ENCODE peak calls at places on chromosomes 13 and 19, in five cellular contexts. D, X, Y, T and Q are unnamed samples.

GRCh38 chr13:107842562-107843180 is 372.7 kb downstream of the LIG4 start:
- DNase-seq in D (no peak), X (no peak), Y (no peak), T (no peak), Q (no peak)

GRCh38 chr13:29993716-29994488 is 143.5 kb upstream of the UBL3 start:
- DNase-seq in D (no peak), X (no peak), Y (no peak), T (no peak), Q (peak; percentile 35)

GRCh38 chr13:84297246-84297645 is 415.0 kb upstream of the SLITRK1 start:
- DNase-seq in D (no peak), X (no peak), Y (no peak), T (no peak), Q (no peak)

GRCh38 chr13:112931028-112931934 is 37.7 kb upstream of the MCF2L start:
- DNase-seq in D (no peak), X (peak; percentile 42), Y (no peak), T (no peak), Q (peak; percentile 78)

GRCh38 chr13:49256841-49257240 is 9.1 kb downstream of the CDADC1 start:
- DNase-seq in D (no peak), X (no peak), Y (no peak), T (no peak), Q (no peak)

GRCh38 chr19:41023193-41023592 is 32.1 kb downstream of the CYP2B6 start:
- DNase-seq in D (no peak), X (no peak), Y (no peak), T (no peak), Q (no peak)

GRCh38 chr19:17333611-17334413 is 843 bp downstream of the ANO8 start:
- DNase-seq in D (no peak), X (peak; percentile 72), Y (peak; percentile 75), T (peak; percentile 47), Q (peak; percentile 95)

GRCh38 chr13:65594255-65594654 is 1635.9 kb downstream of the PCDH9 start:
- DNase-seq in D (no peak), X (no peak), Y (no peak), T (no peak), Q (no peak)

GRCh38 chr19:36026091-36026876 is 6.4 kb downstream of the CLIP3 start:
- DNase-seq in D (no peak), X (no peak), Y (no peak), T (no peak), Q (no peak)

GRCh38 chr19:40419066-40419612 is 6.0 kb upstream of the PRX start:
- DNase-seq in D (no peak), X (no peak), Y (no peak), T (no peak), Q (no peak)

GRCh38 chr13:99392126-99392805 is 85.1 kb upstream of the GPR183 start:
- DNase-seq in D (no peak), X (no peak), Y (no peak), T (no peak), Q (no peak)

GRCh38 chr19:10102787-10103236 is 334 bp upstream of the ANGPTL6 start:
- DNase-seq in D (no peak), X (no peak), Y (no peak), T (no peak), Q (no peak)

GRCh38 chr19:53308339-53308811 is 25.2 kb upstream of the ZNF845 start:
- DNase-seq in D (peak; percentile 26), X (peak; percentile 49), Y (peak; percentile 28), T (no peak), Q (no peak)

GRCh38 chr13:82370306-82370705 is 1512.0 kb downstream of the SLITRK1 start:
- DNase-seq in D (no peak), X (no peak), Y (no peak), T (no peak), Q (no peak)

GRCh38 chr13:109816112-109816978 is 30.0 kb upstream of the IRS2 start:
- DNase-seq in D (no peak), X (no peak), Y (no peak), T (peak; percentile 83), Q (no peak)

GRCh38 chr13:20359335-20359734 is 127.2 kb upstream of the GJB6 start:
- DNase-seq in D (no peak), X (no peak), Y (no peak), T (no peak), Q (peak; percentile 59)

DNA sequence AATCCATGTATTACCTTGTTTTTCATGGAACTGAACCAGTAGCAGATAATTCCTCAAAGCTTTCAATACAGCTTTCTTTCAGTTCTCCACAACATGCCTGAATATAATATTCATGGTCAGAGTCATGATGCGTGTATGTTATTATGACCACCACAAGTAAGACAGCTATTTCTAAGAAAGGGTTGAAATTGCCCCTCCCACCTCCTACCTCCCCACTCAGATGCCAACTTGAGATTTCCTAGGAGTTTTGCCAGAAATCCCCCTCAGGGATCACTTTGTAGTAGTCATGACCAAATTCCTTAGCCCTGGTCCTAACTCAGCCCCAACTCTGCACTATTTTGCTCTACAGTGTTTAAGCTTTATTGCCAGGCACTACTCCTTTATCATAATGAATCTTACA is 69.9 kb upstream of the RAP2A start:
- DNase-seq in D (no peak), X (no peak), Y (no peak), T (no peak), Q (no peak)
- TF ChIP-seq POLR2A in D (no peak), X (no peak), Y (no peak), T (no peak), Q (no peak)

GRCh38 chr19:38451629-38452028 is 18.1 kb downstream of the RYR1 start:
- DNase-seq in D (no peak), X (no peak), Y (no peak), T (no peak), Q (no peak)

GRCh38 chr19:38452430-38453366 is 19.2 kb downstream of the RYR1 start:
- DNase-seq in D (no peak), X (peak; percentile 100), Y (no peak), T (no peak), Q (no peak)

GRCh38 chr19:38451036-38451435 is 17.5 kb downstream of the RYR1 start:
- DNase-seq in D (no peak), X (no peak), Y (no peak), T (no peak), Q (no peak)

GRCh38 chr19:38455031-38455430 is 21.5 kb downstream of the RYR1 start:
- DNase-seq in D (no peak), X (no peak), Y (no peak), T (no peak), Q (no peak)

DNA sequence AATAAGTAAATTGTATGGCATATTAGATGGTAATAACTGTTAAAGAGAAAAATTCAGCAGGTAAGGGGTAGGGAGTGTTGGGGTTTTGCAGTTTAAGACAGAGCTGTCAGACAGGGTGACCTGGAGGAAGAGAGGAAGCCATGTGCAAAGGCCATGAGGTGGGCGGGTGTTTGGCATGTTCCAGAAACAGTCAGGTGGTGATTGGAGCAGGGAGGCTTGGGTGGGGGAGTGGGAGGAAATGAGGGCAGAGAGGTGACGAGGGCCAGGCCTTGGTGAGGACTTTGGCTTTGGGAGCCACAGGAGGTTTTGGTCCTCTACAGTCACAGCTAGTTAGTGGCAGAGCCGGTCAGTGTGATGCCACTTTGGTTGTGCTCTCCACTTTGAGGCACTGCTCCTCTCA is 20.1 kb downstream of the RYR1 start:
- DNase-seq in D (no peak), X (no peak), Y (no peak), T (no peak), Q (no peak)
- TF ChIP-seq POLR2A in D (no peak), X (no peak), Y (no peak), T (no peak), Q (no peak)

GRCh38 chr19:49875177-49875576 is 2.0 kb downstream of the AKT1S1 start:
- DNase-seq in D (no peak), X (no peak), Y (no peak), T (no peak), Q (no peak)

GRCh38 chr19:49876422-49877019 is 634 bp downstream of the AKT1S1 start:
- DNase-seq in D (peak; percentile 98), X (peak; percentile 73), Y (peak; percentile 98), T (peak; percentile 98), Q (peak; percentile 65)

GRCh38 chr19:49877020-49877878 is at the start of the genes AKT1S1 and TBC1D17:
- DNase-seq in D (peak; percentile 100), X (peak; percentile 89), Y (peak; percentile 98), T (peak; percentile 99), Q (peak; percentile 100)

GRCh38 chr19:49874503-49875157 is 2.5 kb downstream of the AKT1S1 start:
- DNase-seq in D (no peak), X (no peak), Y (no peak), T (no peak), Q (no peak)

DNA sequence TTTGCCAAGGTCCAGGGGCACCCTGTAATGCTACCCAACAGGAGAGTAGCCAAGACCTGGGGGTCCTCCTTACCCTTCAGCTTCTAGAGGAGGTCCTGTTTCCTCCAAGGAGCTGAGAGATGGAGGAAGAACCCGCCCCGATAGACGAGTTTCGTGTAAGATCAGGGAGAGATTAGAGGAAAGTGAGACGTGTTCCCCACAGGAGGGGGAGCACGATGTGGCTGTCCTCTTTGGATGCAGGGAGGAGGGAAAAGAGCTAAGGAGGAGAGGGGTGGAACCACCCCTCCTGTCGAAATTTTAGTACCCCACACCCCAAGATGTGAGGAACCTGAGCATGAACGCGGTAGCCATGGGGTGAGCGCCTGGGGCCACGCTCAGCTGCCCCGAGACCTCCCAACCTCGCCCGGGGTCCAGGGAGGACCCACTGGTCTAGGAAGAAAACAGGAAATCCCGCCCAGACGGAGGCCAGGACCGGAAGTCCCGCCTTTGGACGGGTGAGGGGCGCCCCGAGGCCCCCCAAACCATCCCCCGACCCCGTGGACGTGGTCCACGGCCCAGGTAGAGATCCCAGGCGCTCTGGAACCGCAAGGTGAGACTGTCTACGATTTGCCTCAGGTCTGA is 1.2 kb downstream of the AKT1S1 start:
- DNase-seq in D (peak; percentile 78), X (peak; percentile 59), Y (peak; percentile 80), T (peak; percentile 76), Q (no peak)
- TF ChIP-seq POLR2A in D (no peak), X (peak; percentile 63), Y (no peak), T (no peak), Q (peak; percentile 31)

DNA sequence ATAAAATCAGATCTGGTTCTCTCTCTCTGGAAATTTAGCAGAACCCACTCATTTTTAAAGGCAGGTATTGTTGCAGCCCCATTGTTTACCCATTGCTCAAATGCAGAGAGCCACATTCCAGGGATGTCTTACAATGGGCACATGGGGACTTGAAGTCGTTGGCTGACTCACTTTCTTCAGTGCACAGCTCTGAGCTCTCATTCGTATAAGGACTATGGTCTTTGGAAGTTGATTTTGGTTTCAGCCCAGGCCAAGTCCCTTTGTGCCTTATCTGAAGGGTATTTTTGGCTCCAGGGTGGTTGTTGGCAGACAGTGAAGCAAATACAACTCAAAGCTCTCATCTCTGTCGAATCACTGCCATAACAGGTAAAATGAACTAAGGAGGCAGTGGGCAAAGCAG is 47.3 kb upstream of the CLDN10 start:
- DNase-seq in D (no peak), X (no peak), Y (no peak), T (no peak), Q (no peak)
- TF ChIP-seq POLR2A in D (no peak), X (no peak), Y (no peak), T (no peak), Q (no peak)

GRCh38 chr19:49869484-49870308 is 2.3 kb upstream of the PNKP start:
- DNase-seq in D (peak; percentile 97), X (peak; percentile 83), Y (peak; percentile 96), T (peak; percentile 97), Q (peak; percentile 99)
- TF ChIP-seq POLR2A in D (peak; percentile 77), X (peak; percentile 60), Y (peak; percentile 89), T (peak; percentile 72), Q (peak; percentile 39)

GRCh38 chr19:1112254-1113208 is 8.7 kb downstream of the GPX4 start:
- DNase-seq in D (no peak), X (peak; percentile 87), Y (peak; percentile 88), T (no peak), Q (no peak)
- TF ChIP-seq POLR2A in D (no peak), X (peak; percentile 60), Y (peak; percentile 48), T (no peak), Q (no peak)